ENCODE peak calls at places on chromosome 20, in four cellular contexts. L is H4, A is bronchial epithelial cell, Y is right cardiac atrium. S is an unnamed sample.

GRCh38 chr20:58851221-58851968 is 693 bp upstream of the GNAS-AS1 start:
- DNase-seq in L (no peak), A (no peak), Y (no peak), S (no peak)

GRCh38 chr20:34420146-34420545 is 57.1 kb downstream of the ITCH start:
- DNase-seq in L (no peak), A (no peak), Y (no peak), S (no peak)

GRCh38 chr20:48910360-48910781 is 11.1 kb upstream of the ARFGEF2 start:
- DNase-seq in L (peak), A (no peak), Y (no peak), S (no peak)

GRCh38 chr20:3803854-3804253 is 7.7 kb downstream of the CDC25B start:
- DNase-seq in L (no peak), A (no peak), Y (no peak), S (no peak)

GRCh38 chr20:44200983-44201382 is 9.6 kb downstream of the OSER1 start:
- DNase-seq in L (no peak), A (no peak), Y (no peak), S (no peak)

GRCh38 chr20:50088022-50088421 is 24.9 kb downstream of the UBE2V1 start:
- DNase-seq in L (no peak), A (no peak), Y (no peak), S (no peak)

GRCh38 chr20:5811746-5812145 is 61.5 kb downstream of the SHLD1 start:
- DNase-seq in L (no peak), A (no peak), Y (no peak), S (no peak)

GRCh38 chr20:62595491-62595890 is 46.8 kb upstream of the SLCO4A1 start:
- DNase-seq in L (peak), A (peak), Y (peak), S (peak)

GRCh38 chr20:59825944-59826759 is 107.3 kb downstream of the SYCP2 start:
- DNase-seq in L (no peak), A (peak), Y (no peak), S (peak)

GRCh38 chr20:36097331-36097730 is 57.2 kb upstream of the EPB41L1 start:
- DNase-seq in L (no peak), A (no peak), Y (no peak), S (peak)

GRCh38 chr20:51639206-51639832 is 96.8 kb upstream of the NFATC2 start:
- DNase-seq in L (peak), A (peak), Y (peak), S (peak)

GRCh38 chr20:10218536-10219451 is at the start of gene SNAP25:
- DNase-seq in L (peak), A (peak), Y (peak), S (peak)

GRCh38 chr20:17614176-17614811 is 44.4 kb downstream of the DSTN start:
- DNase-seq in L (no peak), A (no peak), Y (peak), S (peak)

GRCh38 chr20:3312940-3313656 is 74.1 kb upstream of the SLC4A11 start:
- DNase-seq in L (peak), A (peak), Y (no peak), S (no peak)

GRCh38 chr20:4483481-4483880 is 238.2 kb upstream of the PRND start:
- DNase-seq in L (peak), A (peak), Y (no peak), S (no peak)

GRCh38 chr20:43570496-43570895 is 11.7 kb downstream of the SGK2 start:
- DNase-seq in L (no peak), A (no peak), Y (no peak), S (no peak)

GRCh38 chr20:10864076-10864672 is 190.4 kb upstream of the JAG1 start:
- DNase-seq in L (peak), A (peak), Y (no peak), S (peak)

GRCh38 chr20:58661298-58662141 is 10.4 kb downstream of the STX16 start:
- DNase-seq in L (no peak), A (no peak), Y (no peak), S (no peak)

GRCh38 chr20:57382516-57382915 is 8.7 kb upstream of the RBM38 start:
- DNase-seq in L (no peak), A (no peak), Y (no peak), S (no peak)

GRCh38 chr20:43448748-43449535 is 8.8 kb upstream of the SRSF6 start:
- DNase-seq in L (peak), A (peak), Y (no peak), S (peak)

GRCh38 chr20:41617059-41617921 is 887 bp downstream of the CHD6 start:
- DNase-seq in L (no peak), A (peak), Y (peak), S (peak)

GRCh38 chr20:2873747-2874041 is 413 bp downstream of the PTPRA start:
- DNase-seq in L (no peak), A (no peak), Y (peak), S (peak)

S was measured in SW480.